ENCODE peak calls at places on chromosomes 16 and 17, in seven cellular contexts. One of them, this sample, is unnamed.

GRCh38 chr17:48055531-48056245 is 7.5 kb downstream of the NFE2L1 start:
- DNase-seq in H9: peak
- DNase-seq in mesenchymal stem cell: peak
- DNase-seq in trophoblast cell: no peak
- DNase-seq in mesendoderm: peak
- DNase-seq in IMR-90: peak
- DNase-seq in H1: peak
- DNase-seq in this sample: no peak

GRCh38 chr16:66408181-66409048 is 18.7 kb upstream of the BEAN1 start:
- DNase-seq in IMR-90: peak
- DNase-seq in mesenchymal stem cell: peak
- DNase-seq in mesendoderm: peak
- DNase-seq in H9: no peak
- DNase-seq in trophoblast cell: peak
- DNase-seq in H1: no peak
- DNase-seq in this sample: no peak

GRCh38 chr17:78558181-78558850 is 18.9 kb downstream of the DNAH17 start:
- DNase-seq in mesendoderm: peak
- DNase-seq in IMR-90: no peak
- DNase-seq in H1: no peak
- DNase-seq in trophoblast cell: peak
- DNase-seq in mesenchymal stem cell: peak
- DNase-seq in H9: no peak
- DNase-seq in this sample: no peak

GRCh38 chr16:86303787-86304685 is 206.3 kb upstream of the FOXF1 start:
- DNase-seq in H1: no peak
- DNase-seq in mesendoderm: no peak
- DNase-seq in IMR-90: peak
- DNase-seq in H9: no peak
- DNase-seq in mesenchymal stem cell: peak
- DNase-seq in trophoblast cell: no peak
- DNase-seq in this sample: no peak

GRCh38 chr17:27494192-27495091 is 38.2 kb downstream of the KSR1 start:
- DNase-seq in IMR-90: peak
- DNase-seq in mesendoderm: peak
- DNase-seq in H1: no peak
- DNase-seq in trophoblast cell: peak
- DNase-seq in mesenchymal stem cell: no peak
- DNase-seq in H9: peak
- DNase-seq in this sample: no peak

GRCh38 chr16:30889721-30890120 is 4.2 kb downstream of the BCL7C start:
- DNase-seq in IMR-90: no peak
- DNase-seq in trophoblast cell: no peak
- DNase-seq in mesenchymal stem cell: no peak
- DNase-seq in H9: no peak
- DNase-seq in H1: no peak
- DNase-seq in mesendoderm: no peak
- DNase-seq in this sample: no peak

GRCh38 chr16:75402821-75403475 is 30.4 kb downstream of the CFDP1 start:
- DNase-seq in mesenchymal stem cell: peak
- DNase-seq in trophoblast cell: peak
- DNase-seq in H9: no peak
- DNase-seq in mesendoderm: peak
- DNase-seq in H1: no peak
- DNase-seq in IMR-90: peak
- DNase-seq in this sample: no peak

GRCh38 chr17:77107506-77108433 is 33.0 kb upstream of the SEC14L1 start:
- DNase-seq in H9: no peak
- DNase-seq in mesendoderm: no peak
- DNase-seq in H1: no peak
- DNase-seq in trophoblast cell: no peak
- DNase-seq in IMR-90: peak
- DNase-seq in mesenchymal stem cell: peak
- DNase-seq in this sample: no peak

GRCh38 chr17:71409712-71410111 is 711.1 kb upstream of the SOX9 start:
- DNase-seq in H9: no peak
- DNase-seq in mesenchymal stem cell: peak
- DNase-seq in trophoblast cell: no peak
- DNase-seq in mesendoderm: no peak
- DNase-seq in H1: no peak
- DNase-seq in IMR-90: peak
- DNase-seq in this sample: no peak

GRCh38 chr16:87679593-87680271 is 77.4 kb downstream of the JPH3 start:
- DNase-seq in H9: no peak
- DNase-seq in IMR-90: no peak
- DNase-seq in H1: no peak
- DNase-seq in mesenchymal stem cell: no peak
- DNase-seq in trophoblast cell: no peak
- DNase-seq in mesendoderm: no peak
- DNase-seq in this sample: no peak

GRCh38 chr17:49717371-49717841 is 9.6 kb upstream of the SLC35B1 start:
- DNase-seq in mesendoderm: no peak
- DNase-seq in mesenchymal stem cell: no peak
- DNase-seq in trophoblast cell: no peak
- DNase-seq in IMR-90: no peak
- DNase-seq in H9: no peak
- DNase-seq in H1: no peak
- DNase-seq in this sample: no peak

GRCh38 chr17:68497885-68498319 is 14.3 kb upstream of the PRKAR1A start:
- DNase-seq in mesenchymal stem cell: no peak
- DNase-seq in H1: no peak
- DNase-seq in trophoblast cell: peak
- DNase-seq in H9: no peak
- DNase-seq in IMR-90: no peak
- DNase-seq in mesendoderm: no peak
- DNase-seq in this sample: no peak

GRCh38 chr17:77132411-77133086 is 8.2 kb upstream of the SEC14L1 start:
- DNase-seq in H1: no peak
- DNase-seq in trophoblast cell: no peak
- DNase-seq in H9: no peak
- DNase-seq in mesendoderm: no peak
- DNase-seq in IMR-90: no peak
- DNase-seq in mesenchymal stem cell: peak
- DNase-seq in this sample: no peak

GRCh38 chr17:10261098-10261497 is 62.7 kb upstream of the GAS7 start:
- DNase-seq in H1: no peak
- DNase-seq in mesenchymal stem cell: no peak
- DNase-seq in trophoblast cell: peak
- DNase-seq in mesendoderm: peak
- DNase-seq in IMR-90: no peak
- DNase-seq in H9: no peak
- DNase-seq in this sample: no peak

GRCh38 chr17:62819511-62820221 is 11.6 kb upstream of the MARCHF10 start:
- DNase-seq in mesenchymal stem cell: peak
- DNase-seq in IMR-90: peak
- DNase-seq in trophoblast cell: peak
- DNase-seq in mesendoderm: peak
- DNase-seq in H1: no peak
- DNase-seq in H9: peak
- DNase-seq in this sample: peak

GRCh38 chr17:55159251-55159650 is 105.5 kb upstream of the HLF start:
- DNase-seq in mesenchymal stem cell: no peak
- DNase-seq in H1: no peak
- DNase-seq in mesendoderm: no peak
- DNase-seq in trophoblast cell: peak
- DNase-seq in H9: no peak
- DNase-seq in IMR-90: peak
- DNase-seq in this sample: no peak

GRCh38 chr16:22018559-22018958 is 10.6 kb downstream of the MOSMO start:
- DNase-seq in trophoblast cell: peak
- DNase-seq in mesenchymal stem cell: no peak
- DNase-seq in IMR-90: peak
- DNase-seq in H1: no peak
- DNase-seq in mesendoderm: no peak
- DNase-seq in H9: no peak
- DNase-seq in this sample: no peak

GRCh38 chr17:41516147-41516827 is 2.4 kb downstream of the KRT15 start:
- DNase-seq in IMR-90: no peak
- DNase-seq in trophoblast cell: no peak
- DNase-seq in H9: no peak
- DNase-seq in mesenchymal stem cell: no peak
- DNase-seq in mesendoderm: no peak
- DNase-seq in H1: no peak
- DNase-seq in this sample: no peak

GRCh38 chr17:41511130-41511529 is 5.7 kb upstream of the KRT13 start:
- DNase-seq in mesenchymal stem cell: no peak
- DNase-seq in IMR-90: no peak
- DNase-seq in mesendoderm: no peak
- DNase-seq in H1: no peak
- DNase-seq in trophoblast cell: no peak
- DNase-seq in H9: peak
- DNase-seq in this sample: no peak

GRCh38 chr17:41511716-41512115 is 6.3 kb upstream of the KRT13 start:
- DNase-seq in H9: no peak
- DNase-seq in trophoblast cell: no peak
- DNase-seq in mesendoderm: no peak
- DNase-seq in H1: no peak
- DNase-seq in IMR-90: no peak
- DNase-seq in mesenchymal stem cell: no peak
- DNase-seq in this sample: no peak

GRCh38 chr17:41510251-41511065 is 5.0 kb upstream of the KRT13 start:
- DNase-seq in IMR-90: no peak
- DNase-seq in mesendoderm: peak
- DNase-seq in H1: no peak
- DNase-seq in H9: peak
- DNase-seq in mesenchymal stem cell: no peak
- DNase-seq in trophoblast cell: peak
- DNase-seq in this sample: no peak

DNA sequence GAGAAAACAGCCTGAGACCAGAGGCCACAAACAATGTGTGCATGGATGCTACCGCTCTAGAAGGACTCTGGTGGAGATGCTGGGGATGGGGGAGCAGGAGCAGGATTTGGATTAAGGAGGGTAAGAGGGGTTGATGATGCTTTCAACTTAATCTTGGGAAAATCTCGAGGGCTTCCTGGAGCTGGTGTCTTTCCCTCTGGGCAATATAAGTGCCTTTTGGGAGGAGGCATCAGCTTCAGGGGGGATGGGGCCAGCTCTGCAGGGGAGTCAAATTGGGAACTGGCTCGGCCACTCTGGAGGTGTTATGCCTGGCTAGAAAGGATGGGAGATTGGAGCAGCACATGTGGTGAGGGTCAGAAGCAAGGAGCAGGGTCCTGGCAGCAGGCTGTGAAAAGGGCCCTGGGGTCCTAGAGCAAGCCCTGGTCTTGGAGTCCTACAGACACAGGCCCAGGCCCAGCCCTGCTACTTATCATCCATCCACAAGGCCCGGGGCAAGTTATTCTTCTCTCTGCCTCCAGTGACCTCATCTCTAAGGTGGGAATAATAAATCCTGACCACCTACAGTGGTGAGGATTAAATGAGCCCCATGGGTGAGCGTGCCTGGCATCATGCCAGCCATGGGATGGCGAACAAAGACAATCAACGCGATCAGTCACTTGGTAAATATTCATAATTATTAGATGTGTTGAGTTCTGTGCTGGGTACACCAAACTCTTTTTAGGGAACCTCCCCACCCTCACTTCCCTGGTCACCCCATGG is 5.7 kb downstream of the KRT15 start:
- DNase-seq in mesenchymal stem cell: no peak
- DNase-seq in trophoblast cell: no peak
- DNase-seq in mesendoderm: no peak
- DNase-seq in IMR-90: no peak
- DNase-seq in H1: no peak
- DNase-seq in H9: no peak
- DNase-seq in this sample: no peak
- H3K23ac ChIP-seq in mesenchymal stem cell: no peak
- H3K23ac ChIP-seq in trophoblast cell: no peak
- H3K23ac ChIP-seq in mesendoderm: no peak
- H3K23ac ChIP-seq in IMR-90: no peak
- H3K23ac ChIP-seq in H1: no peak
- H3K23ac ChIP-seq in H9: no peak
- H3K23ac ChIP-seq in this sample: no peak

GRCh38 chr16:58286280-58286679 is 8.5 kb downstream of the PRSS54 start:
- DNase-seq in H9: no peak
- DNase-seq in mesendoderm: no peak
- DNase-seq in mesenchymal stem cell: no peak
- DNase-seq in H1: no peak
- DNase-seq in IMR-90: no peak
- DNase-seq in trophoblast cell: no peak
- DNase-seq in this sample: no peak
- H3K23ac ChIP-seq in H9: no peak
- H3K23ac ChIP-seq in mesendoderm: no peak
- H3K23ac ChIP-seq in mesenchymal stem cell: no peak
- H3K23ac ChIP-seq in H1: no peak
- H3K23ac ChIP-seq in IMR-90: no peak
- H3K23ac ChIP-seq in trophoblast cell: no peak
- H3K23ac ChIP-seq in this sample: no peak

GRCh38 chr16:23227529-23227928 is 45.0 kb downstream of the SCNN1G start:
- DNase-seq in H1: no peak
- DNase-seq in H9: no peak
- DNase-seq in mesendoderm: no peak
- DNase-seq in trophoblast cell: no peak
- DNase-seq in IMR-90: no peak
- DNase-seq in mesenchymal stem cell: no peak
- DNase-seq in this sample: no peak

GRCh38 chr16:23223368-23223767 is 40.8 kb downstream of the SCNN1G start:
- DNase-seq in H9: peak
- DNase-seq in mesendoderm: no peak
- DNase-seq in H1: no peak
- DNase-seq in IMR-90: no peak
- DNase-seq in mesenchymal stem cell: no peak
- DNase-seq in trophoblast cell: no peak
- DNase-seq in this sample: no peak

GRCh38 chr16:23225109-23225508 is 42.6 kb downstream of the SCNN1G start:
- DNase-seq in trophoblast cell: no peak
- DNase-seq in H1: no peak
- DNase-seq in IMR-90: no peak
- DNase-seq in mesendoderm: no peak
- DNase-seq in H9: no peak
- DNase-seq in mesenchymal stem cell: no peak
- DNase-seq in this sample: no peak

GRCh38 chr16:23225634-23226033 is 43.1 kb downstream of the SCNN1G start:
- DNase-seq in H9: no peak
- DNase-seq in mesendoderm: no peak
- DNase-seq in H1: no peak
- DNase-seq in trophoblast cell: no peak
- DNase-seq in IMR-90: no peak
- DNase-seq in mesenchymal stem cell: no peak
- DNase-seq in this sample: no peak

DNA sequence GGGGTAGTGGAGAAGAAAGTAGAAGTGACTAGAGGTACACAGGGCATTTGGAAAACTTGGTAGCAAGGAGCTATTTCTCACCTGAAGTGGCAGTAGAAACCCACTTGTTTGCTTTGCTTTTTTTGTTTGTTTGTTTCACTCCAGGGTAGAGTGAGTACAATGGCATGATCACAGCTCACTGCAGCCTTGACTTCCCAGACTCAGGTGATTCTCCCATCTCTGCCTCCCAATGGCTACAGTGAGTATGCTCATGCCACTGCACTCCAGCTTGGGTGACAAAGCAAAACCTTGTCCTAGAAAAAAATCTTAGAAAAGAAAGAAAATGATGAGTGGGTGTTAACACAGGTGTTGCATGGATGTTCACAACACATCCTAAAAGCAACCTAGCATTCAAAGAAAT is 40.4 kb downstream of the SCNN1G start:
- DNase-seq in H9: no peak
- DNase-seq in trophoblast cell: no peak
- DNase-seq in IMR-90: no peak
- DNase-seq in H1: no peak
- DNase-seq in mesendoderm: peak
- DNase-seq in mesenchymal stem cell: no peak
- DNase-seq in this sample: no peak
- H3K23ac ChIP-seq in H9: no peak
- H3K23ac ChIP-seq in trophoblast cell: no peak
- H3K23ac ChIP-seq in IMR-90: no peak
- H3K23ac ChIP-seq in H1: no peak
- H3K23ac ChIP-seq in mesendoderm: no peak
- H3K23ac ChIP-seq in mesenchymal stem cell: no peak
- H3K23ac ChIP-seq in this sample: no peak

GRCh38 chr16:83433201-83433600 is 374.6 kb upstream of the HSBP1 start:
- DNase-seq in mesendoderm: no peak
- DNase-seq in IMR-90: no peak
- DNase-seq in H9: no peak
- DNase-seq in trophoblast cell: no peak
- DNase-seq in mesenchymal stem cell: no peak
- DNase-seq in H1: no peak
- DNase-seq in this sample: no peak
- H3K23ac ChIP-seq in mesendoderm: no peak
- H3K23ac ChIP-seq in IMR-90: no peak
- H3K23ac ChIP-seq in H9: no peak
- H3K23ac ChIP-seq in trophoblast cell: no peak
- H3K23ac ChIP-seq in mesenchymal stem cell: no peak
- H3K23ac ChIP-seq in H1: no peak
- H3K23ac ChIP-seq in this sample: no peak